ENCODE peak calls at places on chromosomes 5 and 9, in seven cellular contexts. H, F, S, T, O, W and L are unnamed samples.
A peak's percentile ranks its signal among the peaks of the same experiment; 100 is the strongest.

GRCh38 chr5:180862645-180863044 is 1.6 kb upstream of the ZFP62 start:
- DNase-seq in T (no peak), F (no peak), H (no peak), W (no peak), O (no peak), S (no peak), L (no peak)

GRCh38 chr9:72949918-72950325 is 2.9 kb downstream of the ALDH1A1 start:
- DNase-seq in T (no peak), W (no peak), F (no peak), H (no peak), O (no peak), S (no peak), L (no peak)

GRCh38 chr9:28620011-28620410 is 1046.7 kb upstream of the C9orf72 start:
- DNase-seq in O (no peak), T (no peak), W (no peak), H (no peak), S (no peak), F (no peak), L (peak; percentile 54)

GRCh38 chr9:125241863-125242739 is 958 bp upstream of the HSPA5 start:
- DNase-seq in F (no peak), W (peak; percentile 44), S (no peak), T (peak; percentile 43), H (peak; percentile 39), O (no peak), L (no peak)

GRCh38 chr5:54756796-54757402 is 228.5 kb downstream of the ESM1 start:
- DNase-seq in F (no peak), H (no peak), W (peak; percentile 16), O (peak; percentile 24), T (no peak), S (no peak), L (peak; percentile 93)

GRCh38 chr9:90808890-90809685 is 7.5 kb downstream of the SYK start:
- DNase-seq in W (no peak), H (no peak), O (no peak), S (no peak), F (no peak), T (no peak), L (no peak)

GRCh38 chr9:122821278-122821952 is 7.0 kb downstream of the PDCL start:
- DNase-seq in T (peak; percentile 27), F (no peak), H (peak; percentile 79), O (peak; percentile 90), W (peak; percentile 43), S (no peak), L (no peak)

GRCh38 chr9:115050002-115050490 is 67.9 kb downstream of the TNC start:
- DNase-seq in T (no peak), S (no peak), F (no peak), O (no peak), H (no peak), W (no peak), L (no peak)

GRCh38 chr9:81844131-81844567 is 84.1 kb upstream of the SPATA31D4 start:
- DNase-seq in S (no peak), T (no peak), F (no peak), W (no peak), O (no peak), H (no peak), L (peak; percentile 29)

GRCh38 chr5:138330813-138331448 is 673 bp downstream of the CDC25C start:
- DNase-seq in F (no peak), W (no peak), H (no peak), O (no peak), T (no peak), S (no peak), L (peak; percentile 33)

GRCh38 chr5:149550608-149551226 is 522 bp downstream of the CSNK1A1 start:
- DNase-seq in H (peak; percentile 45), O (peak; percentile 21), S (no peak), F (no peak), W (no peak), T (no peak), L (no peak)

GRCh38 chr5:53343187-53343586 is 137.2 kb upstream of the FST start:
- DNase-seq in S (no peak), W (peak; percentile 99), F (no peak), T (no peak), H (no peak), O (peak; percentile 98), L (peak; percentile 98)

GRCh38 chr5:140133514-140134167 is 7.9 kb downstream of the IGIP start:
- DNase-seq in O (no peak), S (no peak), W (no peak), F (no peak), T (no peak), H (no peak), L (no peak)

GRCh38 chr9:113737414-113738271 is 138.5 kb upstream of the ZNF618 start:
- DNase-seq in S (no peak), F (peak; percentile 50), W (peak; percentile 47), T (peak; percentile 64), H (peak; percentile 17), O (peak; percentile 81), L (peak; percentile 71)

GRCh38 chr9:121889990-121890563 is 203.0 kb downstream of the TTLL11 start:
- DNase-seq in H (no peak), O (peak; percentile 49), S (peak; percentile 5), W (no peak), T (no peak), F (no peak), L (peak; percentile 28)

GRCh38 chr9:76586555-76587314 is 127.8 kb downstream of the GCNT1 start:
- DNase-seq in F (no peak), W (no peak), T (no peak), O (no peak), S (no peak), H (no peak), L (no peak)

GRCh38 chr5:154985126-154985525 is 28.4 kb upstream of the KIF4B start:
- DNase-seq in T (no peak), O (no peak), W (no peak), F (no peak), H (no peak), S (no peak), L (no peak)

GRCh38 chr5:132205385-132206125 is 22.1 kb downstream of the P4HA2 start:
- DNase-seq in T (peak; percentile 41), S (no peak), F (peak; percentile 59), W (peak; percentile 41), H (no peak), O (peak; percentile 48), L (no peak)

GRCh38 chr9:15606667-15607472 is 54.0 kb downstream of the CCDC171 start:
- DNase-seq in S (no peak), O (peak; percentile 58), T (no peak), H (no peak), W (peak; percentile 36), F (peak; percentile 51), L (peak; percentile 40)

GRCh38 chr5:107396351-107396690 is 274.4 kb downstream of the EFNA5 start:
- DNase-seq in H (no peak), W (no peak), T (no peak), F (no peak), O (no peak), S (no peak), L (no peak)

GRCh38 chr5:107391787-107392186 is 278.9 kb downstream of the EFNA5 start:
- DNase-seq in O (no peak), F (no peak), H (no peak), W (no peak), S (no peak), T (no peak), L (no peak)

GRCh38 chr5:107398703-107399102 is 272.0 kb downstream of the EFNA5 start:
- DNase-seq in O (no peak), T (no peak), H (no peak), W (no peak), F (no peak), S (no peak), L (no peak)

GRCh38 chr5:107393846-107394245 is 276.9 kb downstream of the EFNA5 start:
- DNase-seq in F (no peak), H (no peak), S (no peak), W (peak; percentile 42), T (no peak), O (no peak), L (no peak)

DNA sequence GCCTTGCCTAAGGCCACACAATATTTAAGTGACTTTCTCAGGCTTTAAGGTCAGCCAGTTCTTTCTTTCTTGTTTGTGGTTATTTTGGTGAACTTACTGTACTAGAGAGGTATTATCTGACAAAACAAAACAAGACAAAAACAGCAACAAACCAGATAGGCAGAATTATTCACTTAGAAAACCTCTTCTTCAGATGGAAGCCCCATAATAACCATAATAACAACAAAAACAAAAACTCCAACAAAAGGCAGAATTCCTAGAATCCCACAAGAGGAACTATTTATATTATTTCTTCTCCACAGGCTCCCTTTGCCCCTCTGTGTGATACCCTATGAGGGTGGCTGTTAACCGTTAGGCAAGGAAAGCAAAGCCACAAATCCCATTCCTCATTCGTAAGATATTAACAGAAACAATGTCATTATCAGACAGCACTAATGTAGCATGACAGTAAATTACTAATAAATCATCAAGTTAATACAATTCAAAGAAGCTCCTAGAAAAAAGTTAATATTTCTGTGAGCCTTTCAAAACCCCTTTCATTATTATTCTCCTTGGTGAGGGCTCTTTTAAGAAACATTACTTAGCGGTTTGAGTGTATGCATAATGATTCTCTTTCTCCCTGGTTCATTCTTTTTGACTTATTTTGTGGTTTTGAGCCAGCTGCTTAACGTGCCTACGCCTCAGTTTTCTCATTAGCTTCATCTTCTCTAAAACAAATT is 274.9 kb downstream of the EFNA5 start:
- DNase-seq in H (no peak), S (no peak), F (peak; percentile 57), T (no peak), W (no peak), O (no peak), L (no peak)
- H3K4me3 ChIP-seq in H (no peak overlapping the region), S (no peak overlapping the region), F (peak overlapping the region; percentile 31), T (no peak overlapping the region), W (no peak overlapping the region), O (no peak overlapping the region), L (no peak overlapping the region)

DNA sequence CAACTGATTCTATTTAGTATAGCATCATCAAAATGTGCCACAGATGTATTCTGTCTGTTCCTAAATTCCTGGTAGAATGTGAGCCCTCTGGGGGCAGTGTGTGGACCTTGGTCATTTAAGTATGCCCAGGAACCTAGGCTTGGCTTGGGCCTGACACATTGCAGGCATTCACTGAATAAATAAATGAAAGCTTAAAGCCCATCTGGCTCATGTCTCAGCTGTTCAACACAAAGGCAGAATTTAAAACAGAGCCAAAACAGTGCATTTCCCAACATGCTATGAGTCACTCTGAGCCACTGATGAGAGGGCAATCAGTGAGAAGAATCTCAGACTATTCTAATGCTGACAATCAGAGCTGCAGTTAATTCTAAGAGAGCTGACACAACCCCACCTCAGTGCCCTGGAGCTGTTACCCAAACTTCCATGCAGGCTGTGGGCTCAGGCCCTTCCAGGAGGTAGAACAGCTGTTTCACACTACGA is 8.1 kb downstream of the FAM193B start:
- DNase-seq in W (peak; percentile 99), H (peak; percentile 79), O (peak; percentile 98), S (peak; percentile 84), F (no peak), T (peak; percentile 58), L (peak; percentile 98)
- TF ChIP-seq CTCF in W (peak; percentile 26), H (no peak), O (no peak), S (no peak), F (no peak), T (peak; percentile 10), L (no peak)

DNA sequence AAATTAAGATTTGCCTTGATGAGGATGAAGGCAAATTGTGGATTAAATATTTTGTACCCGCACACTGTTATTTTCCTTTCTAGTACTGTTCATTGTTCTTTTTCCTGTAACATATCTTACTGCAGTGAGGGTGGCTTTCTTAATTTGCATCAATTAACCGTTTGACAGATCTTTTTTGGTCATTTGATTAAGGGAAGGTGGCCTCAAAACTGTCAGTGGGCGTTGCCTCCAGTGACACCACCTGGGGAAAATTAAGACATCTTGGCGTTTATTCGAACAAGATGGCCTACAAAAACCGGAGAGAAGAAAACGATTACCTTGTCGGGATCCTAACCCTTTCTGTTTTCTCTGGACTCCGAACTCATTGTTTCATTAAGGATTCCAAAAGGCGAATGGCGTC is 2.0 kb downstream of the BASP1 start:
- DNase-seq in O (no peak), W (no peak), S (no peak), H (no peak), T (no peak), F (peak; percentile 36), L (no peak)
- H3K4me3 ChIP-seq in O (peak overlapping the region; percentile 83), W (peak overlapping the region; percentile 95), S (peak overlapping the region; percentile 81), H (no peak overlapping the region), T (no peak overlapping the region), F (peak overlapping the region; percentile 78), L (peak overlapping the region; percentile 89)

GRCh38 chr5:7762267-7762666 is 88.7 kb downstream of the CFAP90 start:
- DNase-seq in S (no peak), O (no peak), T (no peak), W (no peak), F (peak; percentile 38), H (no peak), L (no peak)
- TF ChIP-seq CTCF in S (no peak), O (no peak), T (no peak), W (no peak), F (peak; percentile 41), H (no peak), L (no peak)